ENCODE peak calls at places on chromosome 7, in six cellular contexts. One of them, this sample, is unnamed.

GRCh38 chr7:40986351-40986873 is 716.5 kb downstream of the INHBA start:
- DNase-seq in HT1080: peak
- DNase-seq in GM06990: no peak
- DNase-seq in dorsolateral prefrontal cortex: no peak
- DNase-seq in COR-L47: no peak
- DNase-seq in hippocampal formation: no peak
- DNase-seq in this sample: no peak

GRCh38 chr7:101125989-101126650 is 784 bp upstream of the SERPINE1 start:
- DNase-seq in HT1080: peak
- DNase-seq in GM06990: no peak
- DNase-seq in dorsolateral prefrontal cortex: no peak
- DNase-seq in COR-L47: no peak
- DNase-seq in hippocampal formation: no peak
- DNase-seq in this sample: no peak

GRCh38 chr7:129169705-129170319 is 18.6 kb upstream of the SMO start:
- DNase-seq in HT1080: no peak
- DNase-seq in GM06990: peak
- DNase-seq in dorsolateral prefrontal cortex: no peak
- DNase-seq in COR-L47: no peak
- DNase-seq in hippocampal formation: no peak
- DNase-seq in this sample: no peak

GRCh38 chr7:45088821-45089313 is at the start of gene NACAD:
- DNase-seq in HT1080: peak
- DNase-seq in GM06990: no peak
- DNase-seq in dorsolateral prefrontal cortex: peak
- DNase-seq in COR-L47: no peak
- DNase-seq in hippocampal formation: peak
- DNase-seq in this sample: no peak

GRCh38 chr7:84261509-84261908 is 66.9 kb upstream of the SEMA3A start:
- DNase-seq in HT1080: no peak
- DNase-seq in GM06990: no peak
- DNase-seq in dorsolateral prefrontal cortex: no peak
- DNase-seq in COR-L47: no peak
- DNase-seq in hippocampal formation: no peak
- DNase-seq in this sample: no peak

GRCh38 chr7:16356241-16356958 is 64.9 kb downstream of the CRPPA start:
- DNase-seq in HT1080: no peak
- DNase-seq in GM06990: no peak
- DNase-seq in dorsolateral prefrontal cortex: no peak
- DNase-seq in COR-L47: no peak
- DNase-seq in hippocampal formation: no peak
- DNase-seq in this sample: no peak

GRCh38 chr7:36513393-36513792 is 123.7 kb downstream of the ANLN start:
- DNase-seq in HT1080: no peak
- DNase-seq in GM06990: no peak
- DNase-seq in dorsolateral prefrontal cortex: no peak
- DNase-seq in COR-L47: no peak
- DNase-seq in hippocampal formation: no peak
- DNase-seq in this sample: no peak

GRCh38 chr7:18037609-18038008 is 10.0 kb upstream of the PRPS1L1 start:
- DNase-seq in HT1080: no peak
- DNase-seq in GM06990: no peak
- DNase-seq in dorsolateral prefrontal cortex: no peak
- DNase-seq in COR-L47: no peak
- DNase-seq in hippocampal formation: no peak
- DNase-seq in this sample: no peak

GRCh38 chr7:43242628-43243255 is 130.3 kb downstream of the HECW1 start:
- DNase-seq in HT1080: no peak
- DNase-seq in GM06990: no peak
- DNase-seq in dorsolateral prefrontal cortex: no peak
- DNase-seq in COR-L47: no peak
- DNase-seq in hippocampal formation: no peak
- DNase-seq in this sample: no peak

GRCh38 chr7:84981038-84981601 is 205.7 kb downstream of the SEMA3D start:
- DNase-seq in HT1080: no peak
- DNase-seq in GM06990: no peak
- DNase-seq in dorsolateral prefrontal cortex: no peak
- DNase-seq in COR-L47: peak
- DNase-seq in hippocampal formation: no peak
- DNase-seq in this sample: no peak

GRCh38 chr7:21251166-21251806 is 176.6 kb upstream of the SP4 start:
- DNase-seq in HT1080: no peak
- DNase-seq in GM06990: no peak
- DNase-seq in dorsolateral prefrontal cortex: no peak
- DNase-seq in COR-L47: peak
- DNase-seq in hippocampal formation: no peak
- DNase-seq in this sample: no peak

GRCh38 chr7:158302274-158303070 is 285.2 kb downstream of the PTPRN2 start:
- DNase-seq in HT1080: peak
- DNase-seq in GM06990: no peak
- DNase-seq in dorsolateral prefrontal cortex: no peak
- DNase-seq in COR-L47: no peak
- DNase-seq in hippocampal formation: no peak
- DNase-seq in this sample: no peak

GRCh38 chr7:123594813-123595241 is 6.8 kb upstream of the ASB15 start:
- DNase-seq in HT1080: no peak
- DNase-seq in GM06990: no peak
- DNase-seq in dorsolateral prefrontal cortex: no peak
- DNase-seq in COR-L47: peak
- DNase-seq in hippocampal formation: no peak
- DNase-seq in this sample: peak

GRCh38 chr7:139328375-139328774 is 12.8 kb upstream of the FMC1 start:
- DNase-seq in HT1080: peak
- DNase-seq in GM06990: no peak
- DNase-seq in dorsolateral prefrontal cortex: no peak
- DNase-seq in COR-L47: no peak
- DNase-seq in hippocampal formation: no peak
- DNase-seq in this sample: no peak

GRCh38 chr7:139078399-139078798 is 31.1 kb downstream of the ZC3HAV1 start:
- DNase-seq in HT1080: peak
- DNase-seq in GM06990: no peak
- DNase-seq in dorsolateral prefrontal cortex: no peak
- DNase-seq in COR-L47: no peak
- DNase-seq in hippocampal formation: no peak
- DNase-seq in this sample: no peak

This sample was measured in iPS DF 19.7.